ENCODE peak calls at places on chromosomes 6 and 20, in six cellular contexts. Y is heart right ventricle, N is MG63, Q is hepatocyte, A is fibroblast of lung, U is HT1080. I is an unnamed sample.

GRCh38 chr20:63191400-63191799 is 24.5 kb downstream of the YTHDF1 start:
- DNase-seq in Y (no peak), N (peak), Q (no peak), A (peak), U (peak), I (no peak)

GRCh38 chr6:30100585-30101422 is 12.1 kb downstream of the TRIM31 start:
- DNase-seq in Y (peak), N (no peak), Q (peak), A (no peak), U (no peak), I (peak)

GRCh38 chr20:58982406-58983114 is 1.5 kb downstream of the NELFCD start:
- DNase-seq in Y (no peak), N (no peak), Q (peak), A (no peak), U (no peak), I (no peak)

GRCh38 chr20:59515013-59515905 is 89.1 kb upstream of the PHACTR3 start:
- DNase-seq in Y (peak), N (peak), Q (peak), A (peak), U (peak), I (peak)

GRCh38 chr20:25032478-25033183 is 25.3 kb downstream of the ACSS1 start:
- DNase-seq in Y (peak), N (no peak), Q (no peak), A (peak), U (no peak), I (peak)

GRCh38 chr6:11276911-11277274 is 44.4 kb upstream of the NEDD9 start:
- DNase-seq in Y (no peak), N (no peak), Q (no peak), A (no peak), U (no peak), I (no peak)

GRCh38 chr20:63033635-63034510 is 27.1 kb upstream of the BHLHE23 start:
- DNase-seq in Y (peak), N (no peak), Q (no peak), A (no peak), U (no peak), I (peak)

GRCh38 chr20:13915244-13915643 is 75.2 kb downstream of the SEL1L2 start:
- DNase-seq in Y (no peak), N (no peak), Q (no peak), A (no peak), U (no peak), I (no peak)

GRCh38 chr6:3856576-3856975 is 7.4 kb downstream of the FAM50B start:
- DNase-seq in Y (no peak), N (no peak), Q (no peak), A (no peak), U (no peak), I (no peak)

GRCh38 chr6:139534472-139535115 is 160.1 kb upstream of the CITED2 start:
- DNase-seq in Y (no peak), N (no peak), Q (no peak), A (no peak), U (no peak), I (no peak)

GRCh38 chr20:62642666-62643520 is 590 bp downstream of the SLCO4A1 start:
- DNase-seq in Y (peak), N (peak), Q (no peak), A (peak), U (peak), I (no peak)